ENCODE peak calls at places on chromosomes 13 and 19, in five cellular contexts. E is breast epithelium, R is choroid plexus epithelial cell, W is mucosa of descending colon, A is HFF-Myc. B is an unnamed sample.

GRCh38 chr13:111458739-111459138 is 138.3 kb downstream of the TEX29 start:
- DNase-seq in E (no peak), R (no peak), W (no peak), A (no peak), B (no peak)

GRCh38 chr13:44685641-44686040 is 109.5 kb upstream of the TSC22D1 start:
- DNase-seq in E (no peak), R (peak), W (no peak), A (no peak), B (no peak)

GRCh38 chr19:39398297-39398864 is 7.2 kb downstream of the MED29 start:
- DNase-seq in E (no peak), R (peak), W (peak), A (no peak), B (no peak)

GRCh38 chr13:98466634-98467236 is 110.2 kb downstream of the STK24 start:
- DNase-seq in E (no peak), R (peak), W (peak), A (no peak), B (no peak)

GRCh38 chr13:38398810-38399493 is 49.3 kb downstream of the UFM1 start:
- DNase-seq in E (no peak), R (peak), W (peak), A (peak), B (no peak)

GRCh38 chr19:39971380-39971841 is 446 bp downstream of the PSMC4 start:
- DNase-seq in E (no peak), R (no peak), W (no peak), A (no peak), B (no peak)

GRCh38 chr19:6423499-6424189 is 967 bp downstream of the KHSRP start:
- DNase-seq in E (no peak), R (peak), W (peak), A (no peak), B (no peak)

GRCh38 chr13:99969934-99970760 is 1.4 kb downstream of the ZIC5 start:
- DNase-seq in E (no peak), R (peak), W (no peak), A (no peak), B (no peak)

GRCh38 chr19:49336482-49337266 is 1.5 kb downstream of the CD37 start:
- DNase-seq in E (peak), R (no peak), W (no peak), A (no peak), B (no peak)

GRCh38 chr13:64917566-64917965 is 2312.6 kb downstream of the PCDH9 start:
- DNase-seq in E (no peak), R (no peak), W (no peak), A (no peak), B (no peak)

GRCh38 chr13:72842991-72843390 is 61.1 kb downstream of the PIBF1 start:
- DNase-seq in E (no peak), R (no peak), W (no peak), A (no peak), B (no peak)

GRCh38 chr13:51501592-51502205 is 48.9 kb upstream of the INTS6 start:
- DNase-seq in E (no peak), R (peak), W (no peak), A (no peak), B (no peak)

GRCh38 chr13:100235311-100235901 is 146.5 kb downstream of the PCCA start:
- DNase-seq in E (no peak), R (peak), W (peak), A (peak), B (peak)

GRCh38 chr13:64925284-64925683 is 2304.9 kb downstream of the PCDH9 start:
- DNase-seq in E (no peak), R (peak), W (no peak), A (no peak), B (no peak)

GRCh38 chr13:113034451-113035208 is 65.6 kb downstream of the MCF2L start:
- DNase-seq in E (no peak), R (peak), W (peak), A (peak), B (peak)

GRCh38 chr19:17341386-17341785 is 4.0 kb downstream of the GTPBP3 start:
- DNase-seq in E (no peak), R (no peak), W (no peak), A (no peak), B (no peak)

GRCh38 chr13:70188567-70188966 is 80.3 kb upstream of the KLHL1 start:
- DNase-seq in E (no peak), R (no peak), W (no peak), A (no peak), B (no peak)

GRCh38 chr19:41447732-41448332 is 4.9 kb downstream of the ERICH4 start:
- DNase-seq in E (no peak), R (no peak), W (no peak), A (no peak), B (no peak)

GRCh38 chr19:55442372-55443044 is 592 bp downstream of the SHISA7 start:
- DNase-seq in E (no peak), R (no peak), W (no peak), A (no peak), B (no peak)

GRCh38 chr13:98368019-98368418 is 190.9 kb upstream of the RNF113B start:
- DNase-seq in E (no peak), R (peak), W (no peak), A (no peak), B (no peak)

GRCh38 chr19:56661248-56661647 is 10.3 kb downstream of the ZNF835 start:
- DNase-seq in E (no peak), R (no peak), W (no peak), A (no peak), B (no peak)

GRCh38 chr13:50910483-50910805 is 853 bp downstream of the RNASEH2B start:
- DNase-seq in E (peak), R (peak), W (no peak), A (no peak), B (no peak)

GRCh38 chr13:106089251-106089940 is 446.1 kb downstream of the EFNB2 start:
- DNase-seq in E (no peak), R (no peak), W (no peak), A (no peak), B (no peak)

GRCh38 chr13:114279146-114279545 is 2.3 kb upstream of the UPF3A start:
- DNase-seq in E (no peak), R (no peak), W (no peak), A (no peak), B (no peak)

GRCh38 chr19:42693760-42694350 is 46.4 kb downstream of the PSG3 start:
- DNase-seq in E (no peak), R (peak), W (peak), A (peak), B (no peak)

GRCh38 chr19:30394481-30395151 is 22.4 kb downstream of the ZNF536 start:
- DNase-seq in E (no peak), R (no peak), W (no peak), A (no peak), B (no peak)
- H3K4me3 ChIP-seq in E (no peak), R (no peak), W (no peak), A (no peak), B (no peak)

GRCh38 chr19:4303778-4304508 is 455 bp upstream of the FSD1 start:
- DNase-seq in E (no peak), R (no peak), W (no peak), A (no peak), B (no peak)

GRCh38 chr19:4302238-4302630 is at the start of gene TMIGD2:
- DNase-seq in E (no peak), R (no peak), W (no peak), A (no peak), B (no peak)

GRCh38 chr19:4305253-4305612 is 835 bp downstream of the FSD1 start:
- DNase-seq in E (no peak), R (no peak), W (no peak), A (no peak), B (no peak)

GRCh38 chr19:4305659-4306058 is 1.3 kb downstream of the FSD1 start:
- DNase-seq in E (no peak), R (no peak), W (no peak), A (no peak), B (no peak)

GRCh38 chr19:4304509-4305252 is at the start of gene FSD1:
- DNase-seq in E (no peak), R (peak), W (no peak), A (no peak), B (no peak)
- H3K4me3 ChIP-seq in E (no peak), R (peak), W (no peak), A (peak), B (no peak)

DNA sequence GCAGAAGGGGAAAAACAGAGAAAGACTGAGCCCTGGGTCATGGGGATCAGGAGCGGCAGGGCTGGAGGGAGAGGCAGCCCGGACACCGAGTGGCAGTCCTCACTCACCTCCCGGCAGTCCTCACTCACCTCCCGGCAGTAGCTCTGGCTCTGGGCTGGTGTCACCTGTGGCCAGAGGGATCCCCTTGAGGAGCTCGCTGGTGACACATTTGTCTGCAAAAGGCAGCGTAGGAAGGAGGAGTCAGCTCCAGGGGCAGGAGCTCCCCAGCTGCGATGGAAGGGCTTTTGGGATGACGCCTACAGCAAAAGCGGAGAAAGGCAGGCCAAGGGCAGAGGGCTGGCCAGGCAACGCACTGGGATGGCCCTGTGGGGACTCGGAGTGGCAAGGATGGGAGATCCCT is 739 bp downstream of the EIF3G start:
- DNase-seq in E (no peak), R (no peak), W (no peak), A (no peak), B (no peak)
- H3K4me3 ChIP-seq in E (peak), R (peak), W (peak), A (peak), B (peak)

GRCh38 chr19:34180273-34180672 is 8.0 kb downstream of the LSM14A start:
- DNase-seq in E (no peak), R (no peak), W (no peak), A (no peak), B (no peak)
- H3K4me3 ChIP-seq in E (no peak), R (no peak), W (no peak), A (no peak), B (no peak)

GRCh38 chr13:109141716-109142115 is 512.3 kb downstream of the MYO16 start:
- DNase-seq in E (no peak), R (no peak), W (no peak), A (no peak), B (no peak)

GRCh38 chr13:109140054-109140776 is 510.8 kb downstream of the MYO16 start:
- DNase-seq in E (no peak), R (no peak), W (no peak), A (no peak), B (no peak)

GRCh38 chr13:109136873-109137272 is 507.5 kb downstream of the MYO16 start:
- DNase-seq in E (no peak), R (no peak), W (no peak), A (no peak), B (no peak)

GRCh38 chr13:109139346-109139745 is 509.9 kb downstream of the MYO16 start:
- DNase-seq in E (no peak), R (no peak), W (no peak), A (no peak), B (no peak)

DNA sequence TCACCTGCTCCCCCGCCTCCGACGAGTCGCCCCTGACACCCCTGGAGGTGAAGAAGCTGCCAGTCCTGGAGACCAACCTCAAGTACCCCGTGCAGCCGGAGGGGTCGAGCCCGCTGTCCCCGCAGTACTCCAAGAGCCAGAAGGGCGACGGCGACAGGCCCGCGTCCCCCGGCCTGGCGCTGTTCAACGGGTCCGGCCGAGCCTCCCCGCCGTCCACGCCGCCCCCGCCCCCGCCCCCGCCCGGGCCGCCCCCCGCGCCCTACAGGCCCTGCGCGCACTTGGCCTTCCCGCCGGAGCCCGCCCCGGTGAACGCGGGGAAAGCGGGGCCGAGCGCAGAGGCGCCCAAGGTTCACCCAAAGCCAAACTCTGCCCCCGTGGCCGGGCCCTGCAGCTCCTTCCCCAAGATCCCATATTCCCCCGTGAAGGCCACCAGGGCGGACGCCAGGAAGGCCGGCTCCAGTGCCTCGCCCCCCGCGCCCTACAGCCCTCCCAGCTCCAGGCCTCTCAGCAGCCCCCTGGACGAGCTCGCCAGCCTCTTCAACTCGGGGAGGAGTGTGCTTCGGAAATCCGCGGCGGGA is 511.5 kb downstream of the MYO16 start:
- DNase-seq in E (no peak), R (no peak), W (no peak), A (no peak), B (no peak)
- H3K4me3 ChIP-seq in E (peak), R (peak), W (no peak), A (no peak), B (peak)